ENCODE peak calls at places on chromosomes 7 and 10, in five cellular contexts. One of them, this sample, is unnamed.

GRCh38 chr10:78299861-78300453 is 266.3 kb downstream of the RPS24 start:
- DNase-seq in Right ventricle myocardium superior: peak
- DNase-seq in lower lobe of right lung: peak
- DNase-seq in stimulated activated CD4-positive, alpha-beta T cell treated with anti-CD3 and anti-CD28 coated beads, Interleukin-15, amount 100 ng/mL, for 1 hour: no peak
- DNase-seq in pancreas: no peak
- DNase-seq in this sample: no peak

GRCh38 chr10:43205681-43206390 is 61.0 kb downstream of the RASGEF1A start:
- DNase-seq in Right ventricle myocardium superior: peak
- DNase-seq in lower lobe of right lung: peak
- DNase-seq in stimulated activated CD4-positive, alpha-beta T cell treated with anti-CD3 and anti-CD28 coated beads, Interleukin-15, amount 100 ng/mL, for 1 hour: no peak
- DNase-seq in pancreas: peak
- DNase-seq in this sample: no peak

GRCh38 chr7:137579913-137580640 is 236.5 kb upstream of the PTN start:
- DNase-seq in Right ventricle myocardium superior: no peak
- DNase-seq in lower lobe of right lung: no peak
- DNase-seq in stimulated activated CD4-positive, alpha-beta T cell treated with anti-CD3 and anti-CD28 coated beads, Interleukin-15, amount 100 ng/mL, for 1 hour: no peak
- DNase-seq in pancreas: no peak
- DNase-seq in this sample: peak

GRCh38 chr10:22461891-22462290 is 116.6 kb downstream of the SPAG6 start:
- DNase-seq in Right ventricle myocardium superior: no peak
- DNase-seq in lower lobe of right lung: no peak
- DNase-seq in stimulated activated CD4-positive, alpha-beta T cell treated with anti-CD3 and anti-CD28 coated beads, Interleukin-15, amount 100 ng/mL, for 1 hour: no peak
- DNase-seq in pancreas: no peak
- DNase-seq in this sample: no peak

GRCh38 chr10:33801705-33802104 is 467.2 kb upstream of the NRP1 start:
- DNase-seq in Right ventricle myocardium superior: no peak
- DNase-seq in lower lobe of right lung: no peak
- DNase-seq in stimulated activated CD4-positive, alpha-beta T cell treated with anti-CD3 and anti-CD28 coated beads, Interleukin-15, amount 100 ng/mL, for 1 hour: no peak
- DNase-seq in pancreas: no peak
- DNase-seq in this sample: peak

GRCh38 chr7:32378991-32379390 is 111.2 kb downstream of the LSM5 start:
- DNase-seq in Right ventricle myocardium superior: no peak
- DNase-seq in lower lobe of right lung: no peak
- DNase-seq in stimulated activated CD4-positive, alpha-beta T cell treated with anti-CD3 and anti-CD28 coated beads, Interleukin-15, amount 100 ng/mL, for 1 hour: no peak
- DNase-seq in pancreas: no peak
- DNase-seq in this sample: no peak

GRCh38 chr7:38524786-38525185 is 106.4 kb downstream of the AMPH start:
- DNase-seq in Right ventricle myocardium superior: no peak
- DNase-seq in lower lobe of right lung: no peak
- DNase-seq in stimulated activated CD4-positive, alpha-beta T cell treated with anti-CD3 and anti-CD28 coated beads, Interleukin-15, amount 100 ng/mL, for 1 hour: no peak
- DNase-seq in pancreas: no peak
- DNase-seq in this sample: no peak

GRCh38 chr10:70906953-70907618 is 18.7 kb upstream of the PCBD1 start:
- DNase-seq in Right ventricle myocardium superior: peak
- DNase-seq in lower lobe of right lung: peak
- DNase-seq in stimulated activated CD4-positive, alpha-beta T cell treated with anti-CD3 and anti-CD28 coated beads, Interleukin-15, amount 100 ng/mL, for 1 hour: no peak
- DNase-seq in pancreas: peak
- DNase-seq in this sample: no peak

GRCh38 chr10:110600487-110601101 is 33.1 kb downstream of the SMC3 start:
- DNase-seq in Right ventricle myocardium superior: no peak
- DNase-seq in lower lobe of right lung: no peak
- DNase-seq in stimulated activated CD4-positive, alpha-beta T cell treated with anti-CD3 and anti-CD28 coated beads, Interleukin-15, amount 100 ng/mL, for 1 hour: no peak
- DNase-seq in pancreas: no peak
- DNase-seq in this sample: peak

GRCh38 chr7:143901360-143901709 is 641 bp downstream of the TCAF1 start:
- DNase-seq in Right ventricle myocardium superior: peak
- DNase-seq in lower lobe of right lung: peak
- DNase-seq in stimulated activated CD4-positive, alpha-beta T cell treated with anti-CD3 and anti-CD28 coated beads, Interleukin-15, amount 100 ng/mL, for 1 hour: no peak
- DNase-seq in pancreas: peak
- DNase-seq in this sample: peak

GRCh38 chr7:27098493-27099223 is 2.9 kb upstream of the HOXA1 start:
- DNase-seq in Right ventricle myocardium superior: no peak
- DNase-seq in lower lobe of right lung: no peak
- DNase-seq in stimulated activated CD4-positive, alpha-beta T cell treated with anti-CD3 and anti-CD28 coated beads, Interleukin-15, amount 100 ng/mL, for 1 hour: no peak
- DNase-seq in pancreas: no peak
- DNase-seq in this sample: no peak

GRCh38 chr7:142412551-142413193 is 154.8 kb upstream of the PRSS58 start:
- DNase-seq in Right ventricle myocardium superior: no peak
- DNase-seq in lower lobe of right lung: no peak
- DNase-seq in stimulated activated CD4-positive, alpha-beta T cell treated with anti-CD3 and anti-CD28 coated beads, Interleukin-15, amount 100 ng/mL, for 1 hour: no peak
- DNase-seq in pancreas: no peak
- DNase-seq in this sample: peak

This sample was measured in kidney glomerular epithelial cell.